ENCODE peak calls at places on chromosomes 12 and 14, in eight cellular contexts. W is HepG2, S is H9, J is fibroblast of lung, T is PC-3, A is hepatocyte, E is SK-N-SH, P is astrocyte. Q is an unnamed sample.

GRCh38 chr12:54378791-54379400 is 5.6 kb downstream of the ZNF385A start:
- DNase-seq in S (peak), P (no peak), E (peak), T (peak), A (peak), W (peak), J (no peak), Q (peak)

GRCh38 chr12:25570418-25570817 is 17.3 kb upstream of the LMNTD1 start:
- DNase-seq in W (no peak), J (no peak), A (no peak), T (no peak), E (no peak), S (no peak), P (no peak), Q (no peak)

GRCh38 chr12:93003540-93004239 is 74.6 kb upstream of the EEA1 start:
- DNase-seq in E (no peak), P (no peak), J (no peak), S (no peak), W (no peak), A (no peak), T (no peak), Q (no peak)

GRCh38 chr14:69325086-69325485 is 65.1 kb downstream of the GALNT16 start:
- DNase-seq in T (no peak), P (no peak), W (no peak), J (no peak), A (no peak), S (no peak), E (no peak), Q (no peak)

GRCh38 chr12:120684523-120684932 is 2.4 kb upstream of the MLEC start:
- DNase-seq in E (no peak), W (no peak), S (no peak), P (no peak), T (peak), A (no peak), J (no peak), Q (no peak)

GRCh38 chr14:66085662-66086061 is 400.5 kb upstream of the CCDC196 start:
- DNase-seq in W (no peak), J (no peak), T (no peak), A (no peak), S (no peak), E (no peak), P (no peak), Q (no peak)

GRCh38 chr12:46260153-46260912 is 8.5 kb downstream of the SLC38A1 start:
- DNase-seq in W (no peak), E (no peak), A (peak), S (no peak), T (peak), J (peak), P (peak), Q (no peak)

GRCh38 chr14:68286667-68287066 is 467.1 kb downstream of the RAD51B start:
- DNase-seq in J (peak), W (no peak), S (no peak), T (peak), P (no peak), E (no peak), A (no peak), Q (no peak)

GRCh38 chr12:4572670-4573069 is 10.7 kb downstream of the DYRK4 start:
- DNase-seq in P (no peak), S (no peak), J (no peak), W (no peak), T (no peak), E (no peak), A (no peak), Q (no peak)

GRCh38 chr14:65879218-65880009 is 466.9 kb downstream of the FUT8 start:
- DNase-seq in W (no peak), E (no peak), J (peak), T (peak), S (no peak), P (peak), A (no peak), Q (no peak)

GRCh38 chr12:58665375-58665774 is 254.9 kb downstream of the LRIG3 start:
- DNase-seq in J (no peak), P (no peak), E (no peak), A (no peak), S (no peak), T (no peak), W (no peak), Q (no peak)

DNA sequence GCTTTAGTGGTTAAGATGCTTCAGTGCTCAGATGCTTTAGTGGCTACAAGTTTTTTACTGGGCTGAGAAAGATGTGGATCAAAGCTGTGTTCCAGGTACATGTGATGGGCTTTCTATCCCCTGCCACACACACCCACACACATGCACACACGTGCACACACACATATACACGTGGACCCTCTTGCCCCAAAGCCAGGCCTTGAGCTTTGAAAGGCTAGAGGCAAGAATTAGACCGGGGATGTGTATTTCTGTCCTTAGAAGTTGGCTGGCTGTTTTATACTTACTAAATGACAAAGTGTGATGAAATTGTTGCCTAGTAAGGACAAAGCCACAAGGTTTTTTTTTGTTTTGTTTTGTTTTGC is 376.5 kb downstream of the C12orf75 start:
- DNase-seq in W (no peak), A (no peak), P (no peak), S (no peak), E (no peak), T (no peak), J (no peak), Q (no peak)
- H2AFZ ChIP-seq in W (no peak), A (no peak), P (no peak), S (no peak), E (no peak), T (no peak), J (no peak), Q (no peak)

DNA sequence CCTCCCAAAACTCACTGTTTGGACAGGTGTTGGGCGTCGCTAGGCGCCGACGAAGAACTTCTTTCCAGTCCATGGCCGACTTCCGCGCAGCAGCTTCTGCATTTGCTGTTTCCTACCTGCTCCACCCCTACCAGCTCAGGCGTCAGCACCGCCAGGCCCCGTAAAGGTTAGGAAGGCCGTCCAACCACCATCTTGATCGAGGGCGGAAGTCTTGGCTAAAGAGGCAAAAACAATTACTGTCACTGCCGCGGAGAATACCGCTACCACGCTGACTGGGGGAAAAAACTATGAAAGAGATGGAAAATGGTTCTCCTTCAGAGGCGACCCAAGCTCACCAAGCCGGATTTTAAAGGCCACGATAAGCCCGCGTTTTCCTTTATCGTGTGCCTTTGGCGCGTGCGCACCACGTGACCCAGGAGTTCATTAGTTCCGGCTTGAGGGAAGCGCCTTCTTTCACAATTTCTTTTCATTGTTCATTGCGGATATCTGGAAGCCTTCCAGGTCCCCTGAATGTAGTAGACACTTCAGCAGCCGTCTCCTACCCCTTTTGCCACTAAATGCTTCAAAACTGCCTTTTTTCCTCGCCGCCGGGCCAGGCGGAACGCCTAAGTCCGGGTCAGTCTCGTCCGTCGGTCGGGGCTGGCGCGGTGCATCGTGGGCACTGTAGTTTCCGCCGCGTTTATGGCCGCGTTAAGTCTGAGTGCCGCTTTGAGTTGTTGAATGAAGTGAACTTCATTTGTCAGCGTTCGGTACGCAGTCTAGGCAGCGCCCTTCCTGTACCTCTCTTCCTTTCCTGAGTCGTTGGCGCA is at the start of the genes PPP2R3C and PRORP:
- DNase-seq in J (peak), T (peak), E (peak), W (peak), A (peak), P (peak), S (peak), Q (peak)
- H2AFZ ChIP-seq in J (peak), T (peak), E (peak), W (peak), A (peak), P (peak), S (peak), Q (peak)

GRCh38 chr12:96120359-96121100 is 73.6 kb upstream of the ELK3 start:
- DNase-seq in T (no peak), S (peak), J (peak), P (no peak), A (no peak), W (no peak), E (peak), Q (peak)
- H2AFZ ChIP-seq in T (no peak), S (no peak), J (no peak), P (no peak), A (no peak), W (no peak), E (no peak), Q (no peak)

GRCh38 chr14:85535916-85536834 is 6.2 kb downstream of the FLRT2 start:
- DNase-seq in W (peak), A (peak), E (peak), P (peak), T (peak), J (peak), S (no peak), Q (no peak)
- H2AFZ ChIP-seq in W (no peak), A (peak), E (peak), P (no peak), T (no peak), J (no peak), S (no peak), Q (no peak)

DNA sequence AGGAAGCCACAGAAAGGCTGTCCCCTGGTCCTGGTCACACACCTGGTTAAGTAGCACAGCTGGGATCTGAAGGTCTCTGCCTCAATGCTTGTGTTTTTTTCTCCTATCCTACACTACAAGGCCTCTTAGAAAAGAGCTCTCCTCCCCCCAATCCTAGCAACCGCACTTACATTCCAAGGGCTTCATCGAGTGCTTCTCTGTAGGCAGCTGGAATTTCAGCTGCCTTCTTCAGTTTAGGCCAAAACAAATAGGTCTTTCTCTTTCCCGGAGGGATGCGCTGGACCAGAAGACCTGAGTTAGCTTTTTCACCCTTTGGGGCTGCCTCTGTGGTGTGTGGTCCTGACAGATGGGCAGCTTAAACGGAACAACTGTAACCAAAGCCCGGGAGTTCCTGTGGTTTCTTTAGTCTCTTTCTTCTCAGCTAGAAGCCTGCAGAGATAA is 109.7 kb downstream of the GPATCH2L start:
- DNase-seq in E (no peak), W (no peak), A (no peak), J (peak), P (peak), T (no peak), S (no peak), Q (peak)
- H2AFZ ChIP-seq in E (no peak), W (no peak), A (no peak), J (no peak), P (no peak), T (no peak), S (no peak), Q (no peak)

GRCh38 chr12:75725505-75726120 is 214.2 kb upstream of the KRR1 start:
- DNase-seq in J (peak), W (no peak), S (no peak), E (no peak), P (peak), T (peak), A (no peak), Q (peak)

GRCh38 chr12:75721790-75722189 is 210.4 kb upstream of the KRR1 start:
- DNase-seq in S (no peak), P (no peak), W (no peak), T (no peak), A (no peak), J (no peak), E (no peak), Q (no peak)

GRCh38 chr12:75727577-75727976 is 216.2 kb upstream of the KRR1 start:
- DNase-seq in W (peak), A (no peak), S (peak), T (no peak), E (no peak), J (no peak), P (no peak), Q (no peak)

GRCh38 chr12:75722714-75723200 is 211.3 kb upstream of the KRR1 start:
- DNase-seq in W (peak), J (peak), T (peak), S (no peak), E (no peak), A (peak), P (peak), Q (peak)

GRCh38 chr12:75724913-75725312 is 213.5 kb upstream of the KRR1 start:
- DNase-seq in E (peak), J (peak), T (peak), A (peak), P (peak), S (no peak), W (peak), Q (no peak)
- H2AFZ ChIP-seq in E (peak), J (no peak), T (no peak), A (no peak), P (no peak), S (no peak), W (no peak), Q (no peak)

GRCh38 chr14:79680087-79680486 is 531.2 kb downstream of the DIO2 start:
- DNase-seq in A (no peak), S (peak), J (no peak), W (no peak), P (no peak), E (no peak), T (no peak), Q (no peak)
- H2AFZ ChIP-seq in A (no peak), S (no peak), J (no peak), W (no peak), P (no peak), E (no peak), T (no peak), Q (no peak)

DNA sequence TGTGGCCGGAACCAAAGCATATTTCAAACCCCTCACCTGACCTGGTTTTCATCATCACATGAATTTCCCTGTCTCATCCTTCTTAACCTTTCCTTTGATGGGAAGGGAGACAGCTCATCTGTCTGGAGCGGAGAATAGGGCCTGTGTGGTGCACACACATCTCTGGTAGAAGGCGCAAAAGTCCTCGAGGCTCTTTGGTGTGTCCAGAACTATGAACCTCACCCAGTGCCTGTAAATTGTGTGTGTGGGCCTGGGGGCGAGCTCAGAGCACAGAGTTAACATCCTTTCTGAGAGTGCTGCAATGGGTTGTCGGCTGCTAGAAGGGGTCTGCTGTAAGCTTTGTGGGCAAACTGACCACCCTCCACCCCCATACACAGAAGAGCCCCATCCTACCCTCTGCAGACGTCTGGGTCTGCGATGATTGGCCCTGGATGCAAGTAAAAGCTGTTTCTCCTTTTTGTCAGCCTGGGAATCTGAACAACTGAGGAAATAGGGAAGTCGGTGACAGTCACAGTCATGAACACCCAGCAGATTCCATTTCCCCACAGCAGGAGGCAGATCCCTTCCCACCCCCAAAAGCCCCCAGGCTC is 654 bp downstream of the GALNT6 start:
- DNase-seq in A (no peak), J (no peak), T (peak), P (no peak), W (no peak), S (no peak), E (no peak), Q (no peak)
- H2AFZ ChIP-seq in A (peak), J (peak), T (peak), P (peak), W (peak), S (no peak), E (no peak), Q (peak)

GRCh38 chr12:8513203-8513602 is at the start of gene CLEC4D:
- DNase-seq in T (no peak), W (no peak), A (no peak), E (no peak), S (no peak), P (no peak), J (no peak), Q (no peak)

GRCh38 chr12:8504351-8504750 is 9.0 kb upstream of the CLEC4D start:
- DNase-seq in A (no peak), E (no peak), W (no peak), P (no peak), J (no peak), T (no peak), S (no peak), Q (no peak)

GRCh38 chr12:8508224-8508623 is 5.1 kb upstream of the CLEC4D start:
- DNase-seq in W (no peak), A (no peak), S (peak), E (no peak), P (no peak), T (no peak), J (no peak), Q (no peak)

GRCh38 chr12:8508912-8509841 is 4.1 kb upstream of the CLEC4D start:
- DNase-seq in P (no peak), W (no peak), A (no peak), T (no peak), J (no peak), S (peak), E (no peak), Q (no peak)
- H2AFZ ChIP-seq in P (no peak), W (no peak), A (no peak), T (no peak), J (no peak), S (no peak), E (no peak), Q (no peak)